ENCODE peak calls at places on chromosomes 7 and 10, in four cellular contexts. One of them, this sample, is unnamed. For H3K36me3, the result is how much of the 10 kb centered on the place peaks cover.

GRCh38 chr7:25716421-25716820 is 435.6 kb upstream of the NFE2L3 start:
- DNase-seq in K562: no peak
- DNase-seq in SK-N-SH: no peak
- DNase-seq in HepG2: no peak
- DNase-seq in this sample: no peak

GRCh38 chr10:130411496-130412070 is 275.4 kb downstream of the GLRX3 start:
- DNase-seq in HepG2: no peak
- DNase-seq in K562: no peak
- DNase-seq in SK-N-SH: no peak
- DNase-seq in this sample: no peak

GRCh38 chr10:49442863-49443262 is 47.0 kb upstream of the DRGX start:
- DNase-seq in HepG2: no peak
- DNase-seq in SK-N-SH: no peak
- DNase-seq in K562: no peak
- DNase-seq in this sample: no peak

GRCh38 chr7:121442845-121443244 is 46.7 kb upstream of the FAM3C start:
- DNase-seq in K562: peak
- DNase-seq in HepG2: no peak
- DNase-seq in SK-N-SH: no peak
- DNase-seq in this sample: no peak

GRCh38 chr10:46308666-46309450 is 22.1 kb downstream of the ANTXRL start:
- DNase-seq in HepG2: no peak
- DNase-seq in SK-N-SH: no peak
- DNase-seq in K562: no peak
- DNase-seq in this sample: no peak

GRCh38 chr7:16416289-16417282 is 4.8 kb downstream of the CRPPA start:
- DNase-seq in HepG2: no peak
- DNase-seq in K562: no peak
- DNase-seq in SK-N-SH: no peak
- DNase-seq in this sample: no peak

GRCh38 chr7:2904202-2904601 is 60.1 kb upstream of the GNA12 start:
- DNase-seq in SK-N-SH: no peak
- DNase-seq in HepG2: no peak
- DNase-seq in K562: no peak
- DNase-seq in this sample: no peak

GRCh38 chr7:44257618-44258422 is 57.0 kb downstream of the YKT6 start:
- DNase-seq in SK-N-SH: peak
- DNase-seq in K562: peak
- DNase-seq in HepG2: peak
- DNase-seq in this sample: peak

GRCh38 chr7:37786741-37787569 is 61.4 kb upstream of the NME8 start:
- DNase-seq in K562: no peak
- DNase-seq in SK-N-SH: no peak
- DNase-seq in HepG2: no peak
- DNase-seq in this sample: no peak

GRCh38 chr10:113493195-113493594 is 59.7 kb upstream of the HABP2 start:
- DNase-seq in K562: no peak
- DNase-seq in SK-N-SH: no peak
- DNase-seq in HepG2: no peak
- DNase-seq in this sample: no peak

GRCh38 chr7:123126171-123126570 is 73.6 kb downstream of the SLC13A1 start:
- DNase-seq in HepG2: no peak
- DNase-seq in SK-N-SH: no peak
- DNase-seq in K562: no peak
- DNase-seq in this sample: no peak

GRCh38 chr7:2926898-2927405 is 82.8 kb upstream of the GNA12 start:
- DNase-seq in SK-N-SH: peak
- DNase-seq in HepG2: no peak
- DNase-seq in K562: no peak
- DNase-seq in this sample: no peak

GRCh38 chr10:30557884-30558283 is 71.7 kb downstream of the LYZL2 start:
- DNase-seq in HepG2: peak
- DNase-seq in SK-N-SH: no peak
- DNase-seq in K562: no peak
- DNase-seq in this sample: no peak

GRCh38 chr7:81460228-81460627 is 309.6 kb downstream of the HGF start:
- DNase-seq in HepG2: no peak
- DNase-seq in SK-N-SH: no peak
- DNase-seq in K562: no peak
- DNase-seq in this sample: no peak

DNA sequence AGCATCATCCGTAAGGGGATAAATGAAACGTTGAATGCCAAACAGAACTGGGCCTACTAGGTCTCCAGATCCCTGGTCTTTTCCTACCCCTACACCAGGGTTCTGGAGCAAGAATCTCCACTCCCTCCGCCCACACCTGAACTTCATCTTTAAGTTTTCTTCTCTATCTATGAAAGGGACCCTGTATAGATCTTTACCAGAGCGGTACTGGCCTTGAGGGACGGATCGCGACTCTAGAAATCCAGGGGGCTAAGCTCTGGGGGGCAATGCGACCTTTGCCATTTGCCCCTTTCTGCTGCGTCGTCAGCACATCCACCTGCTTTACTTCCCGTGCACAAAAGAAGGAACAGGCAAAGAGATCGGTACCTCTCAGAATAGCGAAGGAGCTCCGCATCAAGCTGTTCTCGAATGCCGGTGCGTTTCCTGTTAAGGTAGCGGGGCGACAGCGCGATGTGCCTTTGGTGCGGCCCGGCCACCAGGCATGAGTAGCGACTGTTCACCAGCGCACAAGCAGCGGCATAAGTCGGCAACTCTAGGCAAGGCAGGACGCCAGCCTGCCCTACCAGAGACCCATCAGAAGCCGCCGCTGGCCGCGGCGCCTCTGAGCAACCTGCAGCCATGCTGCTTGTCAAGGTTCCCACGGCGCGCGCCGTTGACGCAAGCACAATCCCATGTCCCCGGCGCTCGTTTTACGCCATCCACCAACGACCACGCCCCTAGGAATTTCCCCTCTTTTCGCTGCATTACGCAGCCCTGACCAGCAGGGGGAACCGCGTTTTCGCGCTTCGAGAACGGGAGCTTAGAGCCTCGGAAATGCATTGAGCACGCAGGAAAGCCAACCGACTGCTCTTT is at the start of gene POLR1F:
- DNase-seq in SK-N-SH: peak
- DNase-seq in HepG2: peak
- DNase-seq in K562: peak
- DNase-seq in this sample: peak
- TF ChIP-seq REST in SK-N-SH: peak
- TF ChIP-seq REST in HepG2: peak
- TF ChIP-seq REST in K562: no peak
- TF ChIP-seq REST in this sample: no peak

GRCh38 chr7:99399597-99399996 is 8.8 kb downstream of the PDAP1 start:
- DNase-seq in HepG2: no peak
- DNase-seq in SK-N-SH: no peak
- DNase-seq in K562: no peak
- DNase-seq in this sample: no peak

GRCh38 chr7:99397632-99397983 is 10.8 kb downstream of the PDAP1 start:
- DNase-seq in SK-N-SH: no peak
- DNase-seq in HepG2: no peak
- DNase-seq in K562: no peak
- DNase-seq in this sample: no peak

GRCh38 chr7:99395616-99396327 is 12.6 kb downstream of the PDAP1 start:
- DNase-seq in K562: no peak
- DNase-seq in HepG2: no peak
- DNase-seq in SK-N-SH: no peak
- DNase-seq in this sample: no peak

GRCh38 chr7:99396914-99397631 is 11.3 kb downstream of the PDAP1 start:
- DNase-seq in K562: no peak
- DNase-seq in SK-N-SH: no peak
- DNase-seq in HepG2: no peak
- DNase-seq in this sample: no peak

DNA sequence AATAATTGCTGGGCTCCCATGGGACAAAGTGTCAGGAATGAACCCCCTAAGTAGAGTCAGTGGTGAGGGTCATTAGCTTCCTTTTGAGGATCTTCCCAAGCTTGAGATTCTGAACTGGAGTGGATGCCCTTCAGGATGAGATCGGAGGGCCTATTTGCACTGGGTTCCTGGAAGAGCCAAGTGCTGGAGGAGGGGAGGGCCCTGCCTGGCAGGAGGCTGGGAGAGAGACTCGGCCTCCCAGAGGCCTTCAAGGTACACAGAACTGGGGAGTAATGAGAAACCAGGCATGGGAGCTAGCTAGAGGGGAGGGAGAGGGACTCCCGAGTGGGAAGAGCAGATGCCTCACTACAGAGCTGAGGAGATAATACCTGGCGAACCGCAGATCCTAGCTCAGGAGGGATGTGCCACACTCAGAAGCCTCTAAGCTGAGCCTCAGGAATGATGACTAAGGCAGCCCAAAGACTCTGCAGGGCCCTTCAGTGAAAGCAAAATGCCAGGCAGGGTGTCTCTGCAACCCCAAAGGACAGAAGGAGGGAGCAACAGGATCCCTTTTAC is 9.4 kb downstream of the PDAP1 start:
- DNase-seq in K562: no peak
- DNase-seq in HepG2: no peak
- DNase-seq in SK-N-SH: no peak
- DNase-seq in this sample: no peak
- H3K36me3 ChIP-seq in K562: half or more
- H3K36me3 ChIP-seq in HepG2: half or more
- H3K36me3 ChIP-seq in SK-N-SH: half or more
- H3K36me3 ChIP-seq in this sample: under half

DNA sequence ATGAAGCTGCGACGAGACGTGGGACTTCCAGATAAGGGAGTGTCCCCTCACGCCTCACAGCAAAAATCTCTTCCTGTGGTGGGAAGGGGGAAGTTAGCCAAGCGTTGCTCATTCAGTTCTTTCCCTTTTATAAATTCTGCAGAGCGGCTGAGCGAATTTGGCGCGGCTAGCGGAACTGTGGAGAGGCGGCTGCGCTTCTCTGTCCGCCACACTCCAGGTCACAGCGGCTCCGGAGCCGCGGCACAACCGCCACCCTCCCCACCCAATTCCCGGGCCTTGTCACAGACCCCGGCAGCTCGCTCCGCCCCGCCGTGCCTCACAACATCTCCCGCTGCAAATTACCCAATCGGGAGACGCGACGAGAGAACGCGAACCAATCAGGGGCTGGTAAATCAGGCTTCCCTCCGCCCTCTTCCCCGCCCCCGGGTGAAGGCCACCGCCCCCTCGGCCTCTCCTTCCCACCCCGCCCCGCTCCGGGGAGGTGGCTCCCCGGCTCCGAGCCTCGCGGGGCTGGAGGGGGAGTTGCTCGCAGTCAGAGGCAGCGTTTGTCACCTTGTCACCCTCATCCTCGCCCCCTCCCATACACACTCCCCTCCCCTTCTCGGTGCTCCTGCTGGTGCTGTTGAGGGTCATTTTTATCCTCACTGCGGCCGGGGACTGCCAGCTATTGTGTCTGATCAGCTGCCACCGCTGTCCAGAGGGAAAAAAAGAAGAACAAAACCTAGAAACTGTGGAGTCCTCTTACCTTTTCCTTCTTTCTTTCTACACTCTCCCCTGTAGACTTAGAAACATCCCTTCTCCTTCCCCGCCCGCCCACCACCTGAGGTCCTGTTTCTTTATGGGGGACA is 918 bp upstream of the ARHGAP21 start:
- DNase-seq in HepG2: peak
- DNase-seq in SK-N-SH: peak
- DNase-seq in K562: peak
- DNase-seq in this sample: peak
- TF ChIP-seq REST in HepG2: peak
- TF ChIP-seq REST in SK-N-SH: peak
- TF ChIP-seq REST in K562: peak
- TF ChIP-seq REST in this sample: no peak

GRCh38 chr7:102860351-102860811 is 52.4 kb upstream of the LRRC17 start:
- DNase-seq in HepG2: peak
- DNase-seq in K562: no peak
- DNase-seq in SK-N-SH: peak
- DNase-seq in this sample: no peak
- H3K36me3 ChIP-seq in HepG2: under half
- H3K36me3 ChIP-seq in K562: under half
- H3K36me3 ChIP-seq in SK-N-SH: under half
- H3K36me3 ChIP-seq in this sample: under half

GRCh38 chr10:78686444-78687060 is 382.2 kb upstream of the ZMIZ1 start:
- DNase-seq in SK-N-SH: no peak
- DNase-seq in HepG2: no peak
- DNase-seq in K562: no peak
- DNase-seq in this sample: no peak

GRCh38 chr10:78685466-78686163 is 383.2 kb upstream of the ZMIZ1 start:
- DNase-seq in HepG2: no peak
- DNase-seq in SK-N-SH: no peak
- DNase-seq in K562: no peak
- DNase-seq in this sample: no peak

GRCh38 chr10:78688221-78688944 is 380.4 kb upstream of the ZMIZ1 start:
- DNase-seq in SK-N-SH: peak
- DNase-seq in K562: no peak
- DNase-seq in HepG2: no peak
- DNase-seq in this sample: no peak

GRCh38 chr10:78687616-78688015 is 381.1 kb upstream of the ZMIZ1 start:
- DNase-seq in HepG2: no peak
- DNase-seq in SK-N-SH: no peak
- DNase-seq in K562: no peak
- DNase-seq in this sample: no peak

DNA sequence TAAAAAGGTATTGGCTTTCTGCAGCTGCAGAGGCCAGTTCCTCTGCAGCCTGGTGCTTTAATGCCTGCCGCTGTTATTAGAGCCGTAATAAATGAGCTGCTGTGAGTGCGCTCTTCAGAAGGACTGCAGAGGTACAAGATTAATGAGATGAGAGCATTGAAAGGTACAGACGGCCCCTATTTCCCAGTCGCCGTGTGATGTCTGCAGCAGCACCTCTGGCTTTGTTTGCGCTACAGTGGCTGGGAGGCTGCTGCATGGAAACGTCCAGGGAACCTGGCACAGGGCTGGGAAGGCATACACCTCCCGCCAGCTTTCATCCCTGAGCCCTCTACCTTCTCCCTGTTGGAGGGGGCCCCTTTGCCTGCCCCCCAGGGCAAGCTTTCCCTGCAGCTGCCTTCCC is 383.8 kb upstream of the ZMIZ1 start:
- DNase-seq in HepG2: no peak
- DNase-seq in K562: no peak
- DNase-seq in SK-N-SH: peak
- DNase-seq in this sample: no peak
- TF ChIP-seq REST in HepG2: no peak
- TF ChIP-seq REST in K562: no peak
- TF ChIP-seq REST in SK-N-SH: no peak
- TF ChIP-seq REST in this sample: no peak

GRCh38 chr7:106584914-106585759 is 75.8 kb downstream of the CCDC71L start:
- DNase-seq in K562: peak
- DNase-seq in SK-N-SH: no peak
- DNase-seq in HepG2: no peak
- DNase-seq in this sample: no peak

GRCh38 chr7:106583706-106584690 is 77.0 kb downstream of the CCDC71L start:
- DNase-seq in HepG2: no peak
- DNase-seq in K562: peak
- DNase-seq in SK-N-SH: no peak
- DNase-seq in this sample: no peak

GRCh38 chr7:106583133-106583532 is 77.8 kb downstream of the CCDC71L start:
- DNase-seq in HepG2: no peak
- DNase-seq in K562: no peak
- DNase-seq in SK-N-SH: no peak
- DNase-seq in this sample: no peak

DNA sequence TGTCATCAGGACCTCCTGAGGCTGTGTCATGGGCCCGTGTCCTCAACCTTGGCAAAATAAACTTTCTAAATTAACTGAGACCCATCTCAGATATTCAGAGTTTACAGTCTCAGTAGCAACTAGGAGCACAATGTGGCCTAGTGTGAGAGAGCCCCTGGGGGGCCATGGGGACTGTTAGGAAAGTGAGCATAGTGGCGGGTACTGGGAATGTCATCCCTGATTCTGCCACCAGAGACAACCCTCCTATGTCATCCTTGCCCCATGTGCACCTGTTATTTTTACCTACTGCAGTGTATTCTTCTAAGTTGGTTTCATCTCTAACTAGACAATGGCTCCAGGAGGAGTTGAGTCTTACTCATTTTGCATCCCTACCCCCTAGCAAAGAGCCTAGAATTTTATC is 78.6 kb downstream of the CCDC71L start:
- DNase-seq in SK-N-SH: no peak
- DNase-seq in HepG2: no peak
- DNase-seq in K562: peak
- DNase-seq in this sample: no peak
- H3K36me3 ChIP-seq in SK-N-SH: under half
- H3K36me3 ChIP-seq in HepG2: under half
- H3K36me3 ChIP-seq in K562: under half
- H3K36me3 ChIP-seq in this sample: under half

This sample was measured in Panc1.